ENCODE peak calls at places on chromosomes 16 and 17, in six cellular contexts. K, L, T, I, W and U are unnamed samples.
A peak's percentile ranks its signal among the peaks of the same experiment; 100 is the strongest.

GRCh38 chr17:17792551-17793377 is 44.0 kb downstream of the SREBF1 start:
- DNase-seq in K (no peak), L (no peak), T (no peak), I (peak; percentile 46), W (no peak), U (peak; percentile 84)

GRCh38 chr17:66637491-66637890 is 197.4 kb upstream of the CACNG5 start:
- DNase-seq in K (no peak), L (no peak), T (no peak), I (no peak), W (no peak), U (no peak)

GRCh38 chr17:18224053-18224427 is 1.4 kb upstream of the LLGL1 start:
- DNase-seq in K (no peak), L (peak; percentile 13), T (no peak), I (no peak), W (no peak), U (no peak)

GRCh38 chr17:74859439-74860228 is at the start of gene GRIN2C:
- DNase-seq in K (no peak), L (no peak), T (no peak), I (no peak), W (no peak), U (peak; percentile 93)

GRCh38 chr17:59607817-59608403 is 11.8 kb upstream of the CLTC start:
- DNase-seq in K (no peak), L (peak; percentile 30), T (no peak), I (peak; percentile 45), W (no peak), U (peak; percentile 36)

GRCh38 chr17:27430882-27431491 is 25.3 kb upstream of the KSR1 start:
- DNase-seq in K (peak; percentile 33), L (peak; percentile 34), T (peak; percentile 28), I (peak; percentile 59), W (no peak), U (peak; percentile 70)

GRCh38 chr17:3659541-3660111 is 8.8 kb downstream of the TAX1BP3 start:
- DNase-seq in K (no peak), L (no peak), T (no peak), I (no peak), W (no peak), U (no peak)

GRCh38 chr17:1228752-1229353 is 41.4 kb upstream of the BHLHA9 start:
- DNase-seq in K (no peak), L (no peak), T (no peak), I (no peak), W (no peak), U (peak; percentile 72)

GRCh38 chr17:3845361-3845753 is 689 bp downstream of the NCBP3 start:
- DNase-seq in K (no peak), L (no peak), T (no peak), I (peak; percentile 44), W (no peak), U (no peak)

GRCh38 chr16:20383106-20384029 is 21.2 kb downstream of the PDILT start:
- DNase-seq in K (peak; percentile 67), L (peak; percentile 84), T (peak; percentile 71), I (peak; percentile 74), W (peak; percentile 14), U (peak; percentile 65)

GRCh38 chr16:89765292-89765810 is 44.0 kb downstream of the ZNF276 start:
- DNase-seq in K (no peak), L (no peak), T (no peak), I (no peak), W (no peak), U (no peak)

GRCh38 chr16:67892899-67893790 is at the start of gene PSKH1:
- DNase-seq in K (peak; percentile 90), L (peak; percentile 95), T (peak; percentile 88), I (peak; percentile 97), W (peak; percentile 26), U (peak; percentile 100)

GRCh38 chr16:22813223-22813945 is 578 bp upstream of the HS3ST2 start:
- DNase-seq in K (peak; percentile 61), L (peak; percentile 28), T (no peak), I (peak; percentile 36), W (no peak), U (peak; percentile 84)

GRCh38 chr17:72145972-72146755 is 25.3 kb downstream of the SOX9 start:
- DNase-seq in K (no peak), L (no peak), T (no peak), I (no peak), W (no peak), U (no peak)

GRCh38 chr16:10037771-10038170 is 144.5 kb downstream of the GRIN2A start:
- DNase-seq in K (no peak), L (no peak), T (no peak), I (no peak), W (no peak), U (no peak)

GRCh38 chr17:79034931-79035485 is 11.0 kb downstream of the C1QTNF1 start:
- DNase-seq in K (no peak), L (no peak), T (no peak), I (no peak), W (no peak), U (no peak)

GRCh38 chr17:41659813-41660212 is 28.9 kb upstream of the EIF1 start:
- DNase-seq in K (no peak), L (no peak), T (no peak), I (no peak), W (no peak), U (no peak)
- H3K9ac ChIP-seq in K (no peak overlapping the region), L (no peak overlapping the region), T (no peak overlapping the region), I (no peak overlapping the region), W (peak overlapping the region; percentile 55), U (no peak overlapping the region)

DNA sequence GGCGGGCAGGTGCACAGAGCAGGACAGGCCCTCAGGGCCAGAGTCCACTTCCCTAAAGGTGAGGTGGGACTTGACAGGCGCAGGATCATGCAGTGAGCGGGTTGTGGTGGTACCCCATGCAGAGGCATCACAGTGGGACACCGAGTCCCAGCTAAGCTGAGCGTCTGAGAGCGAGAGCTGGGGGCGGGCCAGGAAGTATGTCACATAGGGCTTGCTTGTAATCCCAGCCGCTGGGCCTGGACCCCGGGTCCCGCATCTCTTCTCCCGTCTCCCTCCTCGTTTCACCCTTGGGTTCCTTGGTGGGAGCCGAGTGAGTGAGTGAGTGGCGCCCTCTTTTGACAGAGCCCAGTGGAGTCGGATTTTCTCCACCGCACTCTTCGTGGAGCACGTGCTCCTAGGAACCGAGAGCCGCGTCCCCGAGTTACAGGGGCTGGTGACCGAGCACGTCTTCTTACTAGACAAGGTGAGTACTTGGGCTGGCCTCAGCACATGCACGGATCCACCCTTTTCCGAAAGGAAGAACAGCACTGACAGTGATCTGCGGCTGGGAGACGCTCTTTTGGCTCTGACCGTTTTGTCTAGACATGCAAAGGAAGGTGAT is 50.8 kb upstream of the ENDOV start:
- DNase-seq in K (no peak), L (peak; percentile 20), T (peak; percentile 8), I (peak; percentile 46), W (no peak), U (peak; percentile 83)
- TF ChIP-seq POLR2AphosphoS5 in K (no peak), L (no peak), T (no peak), I (no peak), W (no peak), U (no peak)

GRCh38 chr17:10739341-10739905 is 9.6 kb upstream of the TMEM220 start:
- DNase-seq in K (no peak), L (no peak), T (no peak), I (no peak), W (no peak), U (no peak)

GRCh38 chr17:10738516-10739258 is 8.9 kb upstream of the TMEM220 start:
- DNase-seq in K (no peak), L (peak; percentile 49), T (no peak), I (no peak), W (no peak), U (no peak)

GRCh38 chr17:10735821-10736220 is 6.0 kb upstream of the TMEM220 start:
- DNase-seq in K (no peak), L (no peak), T (no peak), I (no peak), W (no peak), U (no peak)

GRCh38 chr17:10737168-10737622 is 7.4 kb upstream of the TMEM220 start:
- DNase-seq in K (no peak), L (peak; percentile 81), T (peak; percentile 39), I (peak; percentile 51), W (no peak), U (peak; percentile 82)

DNA sequence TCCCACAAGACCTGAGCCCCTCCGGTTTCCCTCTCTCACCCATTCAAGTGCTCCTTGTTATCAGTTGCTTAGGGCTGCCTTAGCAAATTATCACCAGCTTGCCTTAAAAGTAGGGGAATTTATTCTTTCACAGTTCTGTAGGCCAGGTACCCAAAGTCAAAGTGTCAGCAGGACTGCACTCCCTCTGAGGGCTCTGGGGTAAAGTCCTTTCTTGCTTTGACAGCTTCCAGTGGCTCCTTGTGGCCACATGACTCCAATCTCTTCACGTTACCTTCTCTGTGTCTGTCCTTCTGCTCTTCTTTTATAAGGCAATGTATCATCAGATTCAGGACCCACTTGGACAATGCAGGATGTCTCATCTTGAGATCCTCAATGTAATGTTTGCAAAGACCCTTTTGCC is 8.0 kb upstream of the TMEM220 start:
- DNase-seq in K (no peak), L (no peak), T (no peak), I (no peak), W (no peak), U (no peak)
- H3K9ac ChIP-seq in K (no peak overlapping the region), L (no peak overlapping the region), T (no peak overlapping the region), I (no peak overlapping the region), W (peak overlapping the region; percentile 51), U (no peak overlapping the region)

DNA sequence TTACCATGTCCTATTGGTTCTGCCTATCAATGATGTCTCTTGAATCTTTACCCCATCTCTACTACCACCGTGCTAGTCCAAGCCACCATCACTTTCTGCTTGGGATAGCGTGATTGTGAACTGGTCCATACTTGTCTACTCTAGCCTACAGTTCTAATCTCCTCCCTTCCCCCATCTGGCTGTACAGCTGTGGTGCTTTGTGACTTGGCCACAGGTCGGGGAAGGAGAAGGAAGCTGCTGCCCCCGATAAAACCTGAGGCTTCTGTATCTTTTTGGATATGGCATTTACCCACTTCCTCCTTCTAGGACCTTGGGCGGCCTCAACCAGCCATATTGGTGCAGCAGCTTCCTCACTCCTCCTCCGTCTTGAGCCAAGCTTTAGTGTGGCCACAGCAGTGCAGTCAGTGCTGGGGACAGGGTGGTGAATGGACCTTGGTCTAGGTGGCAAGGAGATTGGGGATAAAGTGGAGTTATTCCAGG is 314 bp upstream of the ITGA2B start:
- DNase-seq in K (no peak), L (no peak), T (no peak), I (peak; percentile 89), W (no peak), U (no peak)
- TF ChIP-seq POLR2AphosphoS5 in K (no peak), L (no peak), T (no peak), I (peak; percentile 94), W (no peak), U (no peak)

GRCh38 chr16:85123891-85124635 is 11.8 kb upstream of the CIBAR2 start:
- DNase-seq in K (peak; percentile 47), L (no peak), T (no peak), I (no peak), W (no peak), U (no peak)
- H3K9ac ChIP-seq in K (no peak overlapping the region), L (no peak overlapping the region), T (peak overlapping the region; percentile 0), I (no peak overlapping the region), W (no peak overlapping the region), U (peak overlapping the region; percentile 31)